ENCODE peak calls at places on chromosomes 7 and 10, in six cellular contexts. One of them, this sample, is unnamed.

GRCh38 chr10:5545778-5546710 is 21.3 kb downstream of the CALML3 start:
- DNase-seq in SK-N-SH: no peak
- DNase-seq in A549: peak
- DNase-seq in HepG2: no peak
- DNase-seq in K562: peak
- DNase-seq in GM12878: no peak
- DNase-seq in this sample: peak

GRCh38 chr7:41039386-41040315 is 663.2 kb downstream of the INHBA start:
- DNase-seq in SK-N-SH: no peak
- DNase-seq in A549: no peak
- DNase-seq in HepG2: no peak
- DNase-seq in K562: no peak
- DNase-seq in GM12878: no peak
- DNase-seq in this sample: peak

GRCh38 chr10:103835121-103836045 is 20.0 kb downstream of the SH3PXD2A start:
- DNase-seq in SK-N-SH: no peak
- DNase-seq in A549: peak
- DNase-seq in HepG2: no peak
- DNase-seq in K562: no peak
- DNase-seq in GM12878: no peak
- DNase-seq in this sample: peak

GRCh38 chr10:56240471-56240870 is 120.6 kb downstream of the ZWINT start:
- DNase-seq in SK-N-SH: no peak
- DNase-seq in A549: no peak
- DNase-seq in HepG2: no peak
- DNase-seq in K562: no peak
- DNase-seq in GM12878: no peak
- DNase-seq in this sample: no peak

GRCh38 chr7:43112941-43113621 is 634 bp downstream of the HECW1 start:
- DNase-seq in SK-N-SH: peak
- DNase-seq in A549: peak
- DNase-seq in HepG2: no peak
- DNase-seq in K562: peak
- DNase-seq in GM12878: no peak
- DNase-seq in this sample: peak

GRCh38 chr7:123871998-123872867 is 27.3 kb downstream of the HYAL4 start:
- DNase-seq in SK-N-SH: peak
- DNase-seq in A549: peak
- DNase-seq in HepG2: peak
- DNase-seq in K562: no peak
- DNase-seq in GM12878: no peak
- DNase-seq in this sample: peak

GRCh38 chr10:132030898-132031463 is 34.8 kb upstream of the JAKMIP3 start:
- DNase-seq in SK-N-SH: no peak
- DNase-seq in A549: no peak
- DNase-seq in HepG2: no peak
- DNase-seq in K562: no peak
- DNase-seq in GM12878: no peak
- DNase-seq in this sample: no peak

GRCh38 chr7:115672024-115672423 is 358.5 kb downstream of the TFEC start:
- DNase-seq in SK-N-SH: no peak
- DNase-seq in A549: no peak
- DNase-seq in HepG2: no peak
- DNase-seq in K562: no peak
- DNase-seq in GM12878: no peak
- DNase-seq in this sample: peak

GRCh38 chr10:47316131-47316530 is 6.1 kb upstream of the GDF2 start:
- DNase-seq in SK-N-SH: no peak
- DNase-seq in A549: no peak
- DNase-seq in HepG2: no peak
- DNase-seq in K562: no peak
- DNase-seq in GM12878: no peak
- DNase-seq in this sample: no peak

GRCh38 chr10:87794285-87794684 is 23.7 kb downstream of the ATAD1 start:
- DNase-seq in SK-N-SH: no peak
- DNase-seq in A549: no peak
- DNase-seq in HepG2: no peak
- DNase-seq in K562: no peak
- DNase-seq in GM12878: peak
- DNase-seq in this sample: no peak

GRCh38 chr7:37541810-37542443 is 93.3 kb upstream of the ELMO1 start:
- DNase-seq in SK-N-SH: no peak
- DNase-seq in A549: no peak
- DNase-seq in HepG2: no peak
- DNase-seq in K562: no peak
- DNase-seq in GM12878: peak
- DNase-seq in this sample: no peak

GRCh38 chr10:124592736-124593430 is 131.3 kb downstream of the LHPP start:
- DNase-seq in SK-N-SH: no peak
- DNase-seq in A549: no peak
- DNase-seq in HepG2: no peak
- DNase-seq in K562: no peak
- DNase-seq in GM12878: no peak
- DNase-seq in this sample: no peak

GRCh38 chr10:33520223-33520622 is 185.8 kb upstream of the NRP1 start:
- DNase-seq in SK-N-SH: no peak
- DNase-seq in A549: no peak
- DNase-seq in HepG2: no peak
- DNase-seq in K562: no peak
- DNase-seq in GM12878: no peak
- DNase-seq in this sample: no peak

GRCh38 chr7:43669286-43670081 is 59.8 kb downstream of the COA1 start:
- DNase-seq in SK-N-SH: no peak
- DNase-seq in A549: peak
- DNase-seq in HepG2: no peak
- DNase-seq in K562: no peak
- DNase-seq in GM12878: no peak
- DNase-seq in this sample: no peak

GRCh38 chr7:143429770-143430698 is 13.2 kb upstream of the TAS2R60 start:
- DNase-seq in SK-N-SH: no peak
- DNase-seq in A549: no peak
- DNase-seq in HepG2: no peak
- DNase-seq in K562: no peak
- DNase-seq in GM12878: no peak
- DNase-seq in this sample: peak

GRCh38 chr10:24299587-24300258 is 90.8 kb downstream of the KIAA1217 start:
- DNase-seq in SK-N-SH: no peak
- DNase-seq in A549: no peak
- DNase-seq in HepG2: no peak
- DNase-seq in K562: no peak
- DNase-seq in GM12878: no peak
- DNase-seq in this sample: peak

GRCh38 chr10:93402192-93402591 is 79.9 kb downstream of the MYOF start:
- DNase-seq in SK-N-SH: no peak
- DNase-seq in A549: no peak
- DNase-seq in HepG2: no peak
- DNase-seq in K562: no peak
- DNase-seq in GM12878: no peak
- DNase-seq in this sample: no peak

GRCh38 chr7:149860821-149861727 is 12.7 kb upstream of the ATP6V0E2 start:
- DNase-seq in SK-N-SH: peak
- DNase-seq in A549: peak
- DNase-seq in HepG2: no peak
- DNase-seq in K562: peak
- DNase-seq in GM12878: no peak
- DNase-seq in this sample: no peak

GRCh38 chr10:133401981-133402725 is 8.2 kb downstream of the MTG1 start:
- DNase-seq in SK-N-SH: no peak
- DNase-seq in A549: no peak
- DNase-seq in HepG2: no peak
- DNase-seq in K562: no peak
- DNase-seq in GM12878: no peak
- DNase-seq in this sample: no peak

GRCh38 chr10:102627141-102627445 is 17.2 kb upstream of the TRIM8 start:
- DNase-seq in SK-N-SH: no peak
- DNase-seq in A549: no peak
- DNase-seq in HepG2: no peak
- DNase-seq in K562: no peak
- DNase-seq in GM12878: no peak
- DNase-seq in this sample: no peak

GRCh38 chr7:2140216-2140870 is 92.4 kb downstream of the MAD1L1 start:
- DNase-seq in SK-N-SH: no peak
- DNase-seq in A549: no peak
- DNase-seq in HepG2: no peak
- DNase-seq in K562: no peak
- DNase-seq in GM12878: no peak
- DNase-seq in this sample: no peak

GRCh38 chr7:1665721-1666250 is 4.3 kb upstream of the ELFN1 start:
- DNase-seq in SK-N-SH: peak
- DNase-seq in A549: peak
- DNase-seq in HepG2: no peak
- DNase-seq in K562: peak
- DNase-seq in GM12878: no peak
- DNase-seq in this sample: peak

GRCh38 chr10:107072786-107073185 is 91.7 kb downstream of the SORCS1 start:
- DNase-seq in SK-N-SH: peak
- DNase-seq in A549: no peak
- DNase-seq in HepG2: no peak
- DNase-seq in K562: no peak
- DNase-seq in GM12878: no peak
- DNase-seq in this sample: no peak

GRCh38 chr10:34956756-34957155 is 133.4 kb downstream of the CUL2 start:
- DNase-seq in SK-N-SH: no peak
- DNase-seq in A549: peak
- DNase-seq in HepG2: no peak
- DNase-seq in K562: no peak
- DNase-seq in GM12878: no peak
- DNase-seq in this sample: no peak
- TF ChIP-seq SMC3 in SK-N-SH: no peak
- TF ChIP-seq SMC3 in A549: no peak
- TF ChIP-seq SMC3 in HepG2: no peak
- TF ChIP-seq SMC3 in K562: no peak
- TF ChIP-seq SMC3 in GM12878: no peak
- TF ChIP-seq SMC3 in this sample: no peak

DNA sequence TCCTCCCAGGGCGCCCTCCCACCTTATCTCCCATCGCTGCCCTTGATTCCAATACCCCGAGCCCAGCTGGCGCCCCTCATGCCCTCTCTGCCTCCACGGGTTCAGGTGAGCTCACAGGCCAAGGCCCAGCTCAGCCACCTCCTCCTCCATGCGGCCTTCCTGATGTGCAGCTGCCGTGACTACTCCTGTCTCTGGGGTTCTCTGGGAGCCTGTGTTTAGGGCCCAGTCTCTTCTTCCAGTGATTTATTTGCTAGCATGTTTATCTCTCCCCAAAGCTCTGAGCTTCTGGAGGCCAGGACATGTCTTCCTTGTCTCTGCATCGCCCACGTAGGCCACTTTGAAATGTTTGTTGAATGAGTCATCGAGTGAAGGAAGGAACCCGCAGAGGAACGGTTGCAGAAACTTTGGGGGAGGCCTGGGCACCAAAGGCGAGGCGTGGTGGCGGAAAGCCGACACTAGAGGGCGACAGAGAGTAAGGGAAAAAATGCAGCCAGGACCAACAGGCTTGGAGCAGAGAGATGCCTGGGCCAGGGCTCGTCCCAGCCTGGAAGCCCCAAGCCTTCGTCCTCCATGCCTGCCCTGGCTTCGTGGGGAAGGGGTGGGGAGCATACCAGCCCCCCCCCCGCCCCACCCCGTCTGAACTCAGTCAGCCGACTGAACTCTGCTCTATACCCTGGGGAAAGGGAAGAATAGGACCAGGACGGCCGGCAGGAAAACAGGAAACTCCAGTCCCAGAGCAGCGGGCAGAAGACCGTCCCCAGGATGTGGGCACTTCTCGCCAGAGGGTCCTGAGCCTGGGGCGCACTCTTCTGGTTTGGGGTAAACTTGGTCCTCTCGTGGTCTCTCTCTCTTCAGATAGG is 10.9 kb upstream of the HSPB1 start:
- DNase-seq in SK-N-SH: peak
- DNase-seq in A549: peak
- DNase-seq in HepG2: peak
- DNase-seq in K562: peak
- DNase-seq in GM12878: peak
- DNase-seq in this sample: peak
- H3K4me3 ChIP-seq in SK-N-SH: no peak
- H3K4me3 ChIP-seq in A549: peak
- H3K4me3 ChIP-seq in HepG2: peak
- H3K4me3 ChIP-seq in K562: no peak
- H3K4me3 ChIP-seq in GM12878: no peak
- H3K4me3 ChIP-seq in this sample: no peak

DNA sequence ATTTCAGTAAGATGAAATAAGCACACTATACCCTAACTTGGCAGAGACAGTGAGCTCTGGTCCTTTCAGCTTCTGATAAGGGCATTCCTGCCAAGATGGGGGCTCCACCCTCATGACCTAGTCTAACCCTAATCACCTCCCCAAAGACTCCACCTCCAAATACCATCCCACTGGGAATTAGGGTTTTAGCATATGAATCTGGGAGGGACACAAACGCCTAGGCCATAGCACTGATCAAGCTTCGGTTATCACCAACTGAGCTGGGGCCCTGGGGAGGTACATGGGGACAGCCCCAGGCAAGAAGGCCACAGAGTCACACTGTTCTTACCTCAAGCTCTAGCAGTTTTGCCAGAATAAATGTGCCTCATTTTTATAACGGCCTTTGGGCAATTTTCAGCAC is 31.4 kb downstream of the PALS2 start:
- DNase-seq in SK-N-SH: no peak
- DNase-seq in A549: no peak
- DNase-seq in HepG2: no peak
- DNase-seq in K562: no peak
- DNase-seq in GM12878: no peak
- DNase-seq in this sample: no peak
- TF ChIP-seq SMC3 in SK-N-SH: no peak
- TF ChIP-seq SMC3 in A549: no peak
- TF ChIP-seq SMC3 in HepG2: no peak
- TF ChIP-seq SMC3 in K562: no peak
- TF ChIP-seq SMC3 in GM12878: no peak
- TF ChIP-seq SMC3 in this sample: no peak

GRCh38 chr10:72612203-72612826 is 13.6 kb downstream of the MICU1 start:
- DNase-seq in SK-N-SH: peak
- DNase-seq in A549: no peak
- DNase-seq in HepG2: no peak
- DNase-seq in K562: no peak
- DNase-seq in GM12878: no peak
- DNase-seq in this sample: no peak

GRCh38 chr10:72616716-72617115 is 9.2 kb downstream of the MICU1 start:
- DNase-seq in SK-N-SH: peak
- DNase-seq in A549: no peak
- DNase-seq in HepG2: no peak
- DNase-seq in K562: no peak
- DNase-seq in GM12878: no peak
- DNase-seq in this sample: no peak

GRCh38 chr10:72615985-72616384 is 9.9 kb downstream of the MICU1 start:
- DNase-seq in SK-N-SH: no peak
- DNase-seq in A549: no peak
- DNase-seq in HepG2: no peak
- DNase-seq in K562: no peak
- DNase-seq in GM12878: no peak
- DNase-seq in this sample: no peak

GRCh38 chr10:72611783-72612182 is 14.1 kb downstream of the MICU1 start:
- DNase-seq in SK-N-SH: peak
- DNase-seq in A549: no peak
- DNase-seq in HepG2: no peak
- DNase-seq in K562: no peak
- DNase-seq in GM12878: no peak
- DNase-seq in this sample: no peak
- H3K4me3 ChIP-seq in SK-N-SH: peak
- H3K4me3 ChIP-seq in A549: no peak
- H3K4me3 ChIP-seq in HepG2: no peak
- H3K4me3 ChIP-seq in K562: no peak
- H3K4me3 ChIP-seq in GM12878: no peak
- H3K4me3 ChIP-seq in this sample: no peak